ENCODE peak calls at places on chromosomes 7 and 10, in four cellular contexts. One of them, this sample, is unnamed.

GRCh38 chr10:20993387-20994170 is 96.5 kb upstream of the NEBL start:
- DNase-seq in tibial nerve: no peak
- DNase-seq in Peyer's patch: no peak
- DNase-seq in progenitor cell of endocrine pancreas: no peak
- DNase-seq in this sample: no peak

GRCh38 chr7:18900236-18900635 is 217.2 kb downstream of the TWIST1 start:
- DNase-seq in tibial nerve: no peak
- DNase-seq in Peyer's patch: no peak
- DNase-seq in progenitor cell of endocrine pancreas: no peak
- DNase-seq in this sample: no peak

GRCh38 chr7:21185866-21186265 is 242.0 kb upstream of the SP4 start:
- DNase-seq in tibial nerve: no peak
- DNase-seq in Peyer's patch: no peak
- DNase-seq in progenitor cell of endocrine pancreas: no peak
- DNase-seq in this sample: no peak

GRCh38 chr7:82729172-82730030 is 285.8 kb upstream of the CACNA2D1 start:
- DNase-seq in tibial nerve: no peak
- DNase-seq in Peyer's patch: no peak
- DNase-seq in progenitor cell of endocrine pancreas: no peak
- DNase-seq in this sample: no peak

GRCh38 chr7:151231964-151232271 is 365 bp upstream of the CHPF2 start:
- DNase-seq in tibial nerve: no peak
- DNase-seq in Peyer's patch: no peak
- DNase-seq in progenitor cell of endocrine pancreas: no peak
- DNase-seq in this sample: no peak

GRCh38 chr7:72217151-72217550 is 195.0 kb downstream of the CALN1 start:
- DNase-seq in tibial nerve: no peak
- DNase-seq in Peyer's patch: no peak
- DNase-seq in progenitor cell of endocrine pancreas: no peak
- DNase-seq in this sample: no peak

GRCh38 chr7:101173752-101174244 is 6.3 kb downstream of the NAT16 start:
- DNase-seq in tibial nerve: no peak
- DNase-seq in Peyer's patch: peak; percentile 70
- DNase-seq in progenitor cell of endocrine pancreas: no peak
- DNase-seq in this sample: no peak

GRCh38 chr10:120514035-120514620 is 57.1 kb downstream of the PLPP4 start:
- DNase-seq in tibial nerve: no peak
- DNase-seq in Peyer's patch: no peak
- DNase-seq in progenitor cell of endocrine pancreas: peak; percentile 64
- DNase-seq in this sample: peak; percentile 54

GRCh38 chr10:109912335-109913282 is 10.7 kb downstream of the XPNPEP1 start:
- DNase-seq in tibial nerve: no peak
- DNase-seq in Peyer's patch: peak; percentile 56
- DNase-seq in progenitor cell of endocrine pancreas: no peak
- DNase-seq in this sample: no peak

GRCh38 chr10:132141526-132142395 is 45.0 kb upstream of the DPYSL4 start:
- DNase-seq in tibial nerve: no peak
- DNase-seq in Peyer's patch: no peak
- DNase-seq in progenitor cell of endocrine pancreas: no peak
- DNase-seq in this sample: no peak

GRCh38 chr7:81404669-81405068 is 365.2 kb downstream of the HGF start:
- DNase-seq in tibial nerve: no peak
- DNase-seq in Peyer's patch: no peak
- DNase-seq in progenitor cell of endocrine pancreas: no peak
- DNase-seq in this sample: no peak

GRCh38 chr10:125961743-125962142 is 65.4 kb downstream of the FANK1 start:
- DNase-seq in tibial nerve: no peak
- DNase-seq in Peyer's patch: no peak
- DNase-seq in progenitor cell of endocrine pancreas: no peak
- DNase-seq in this sample: no peak

GRCh38 chr10:79385804-79386531 is 38.7 kb downstream of the PPIF start:
- DNase-seq in tibial nerve: peak; percentile 4
- DNase-seq in Peyer's patch: peak; percentile 36
- DNase-seq in progenitor cell of endocrine pancreas: peak; percentile 9
- DNase-seq in this sample: peak; percentile 13

GRCh38 chr7:155020996-155021395 is 18.1 kb upstream of the PAXIP1 start:
- DNase-seq in tibial nerve: no peak
- DNase-seq in Peyer's patch: no peak
- DNase-seq in progenitor cell of endocrine pancreas: no peak
- DNase-seq in this sample: no peak

GRCh38 chr7:32062150-32062549 is 8.1 kb downstream of the PDE1C start:
- DNase-seq in tibial nerve: peak; percentile 27
- DNase-seq in Peyer's patch: peak; percentile 67
- DNase-seq in progenitor cell of endocrine pancreas: peak; percentile 33
- DNase-seq in this sample: no peak

GRCh38 chr7:1503390-1503789 is 799 bp downstream of the INTS1 start:
- DNase-seq in tibial nerve: no peak
- DNase-seq in Peyer's patch: no peak
- DNase-seq in progenitor cell of endocrine pancreas: no peak
- DNase-seq in this sample: no peak

GRCh38 chr10:2978111-2978510 is 89.2 kb upstream of the PFKP start:
- DNase-seq in tibial nerve: no peak
- DNase-seq in Peyer's patch: no peak
- DNase-seq in progenitor cell of endocrine pancreas: no peak
- DNase-seq in this sample: no peak

GRCh38 chr7:44218418-44219201 is 17.8 kb downstream of the YKT6 start:
- DNase-seq in tibial nerve: no peak
- DNase-seq in Peyer's patch: no peak
- DNase-seq in progenitor cell of endocrine pancreas: no peak
- DNase-seq in this sample: peak; percentile 21
- TF ChIP-seq CTCF in tibial nerve: no peak
- TF ChIP-seq CTCF in Peyer's patch: no peak
- TF ChIP-seq CTCF in progenitor cell of endocrine pancreas: peak; percentile 21
- TF ChIP-seq CTCF in this sample: no peak

GRCh38 chr7:24979863-24980694 is at the start of gene OSBPL3:
- DNase-seq in tibial nerve: peak; percentile 95
- DNase-seq in Peyer's patch: peak; percentile 98
- DNase-seq in progenitor cell of endocrine pancreas: peak; percentile 94
- DNase-seq in this sample: peak; percentile 91
- TF ChIP-seq CTCF in tibial nerve: no peak
- TF ChIP-seq CTCF in Peyer's patch: no peak
- TF ChIP-seq CTCF in progenitor cell of endocrine pancreas: peak; percentile 7
- TF ChIP-seq CTCF in this sample: no peak

GRCh38 chr7:28411876-28412662 is at the start of gene CREB5:
- DNase-seq in tibial nerve: no peak
- DNase-seq in Peyer's patch: no peak
- DNase-seq in progenitor cell of endocrine pancreas: no peak
- DNase-seq in this sample: no peak
- TF ChIP-seq CTCF in tibial nerve: no peak
- TF ChIP-seq CTCF in Peyer's patch: no peak
- TF ChIP-seq CTCF in progenitor cell of endocrine pancreas: peak; percentile 22
- TF ChIP-seq CTCF in this sample: no peak

GRCh38 chr10:59234814-59235429 is 58.5 kb downstream of the PHYHIPL start:
- DNase-seq in tibial nerve: peak; percentile 37
- DNase-seq in Peyer's patch: peak; percentile 49
- DNase-seq in progenitor cell of endocrine pancreas: no peak
- DNase-seq in this sample: no peak
- TF ChIP-seq CTCF in tibial nerve: no peak
- TF ChIP-seq CTCF in Peyer's patch: peak; percentile 54
- TF ChIP-seq CTCF in progenitor cell of endocrine pancreas: peak; percentile 73
- TF ChIP-seq CTCF in this sample: peak; percentile 45

DNA sequence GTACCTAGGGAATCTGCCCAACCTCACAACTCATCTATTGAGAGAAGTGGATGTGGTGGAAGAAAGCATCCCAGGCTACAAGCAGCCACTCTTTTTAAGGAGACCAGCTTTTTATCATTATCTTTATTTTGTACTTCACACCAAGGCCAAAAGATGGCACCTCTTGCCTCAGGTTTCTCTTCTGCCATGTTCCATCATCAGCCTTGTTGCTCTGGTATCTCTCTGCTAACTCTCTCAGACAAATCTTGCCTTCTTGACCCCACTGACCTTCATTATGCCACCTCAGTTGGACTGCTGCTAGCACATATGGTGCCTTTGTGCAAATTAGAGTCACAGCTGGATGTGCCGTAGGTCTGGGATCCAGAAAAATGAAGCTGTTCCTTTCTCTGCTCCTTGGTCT is 47.2 kb upstream of the DYNC1I1 start:
- DNase-seq in tibial nerve: no peak
- DNase-seq in Peyer's patch: no peak
- DNase-seq in progenitor cell of endocrine pancreas: no peak
- DNase-seq in this sample: no peak
- TF ChIP-seq CTCF in tibial nerve: no peak
- TF ChIP-seq CTCF in Peyer's patch: no peak
- TF ChIP-seq CTCF in progenitor cell of endocrine pancreas: no peak
- TF ChIP-seq CTCF in this sample: no peak

DNA sequence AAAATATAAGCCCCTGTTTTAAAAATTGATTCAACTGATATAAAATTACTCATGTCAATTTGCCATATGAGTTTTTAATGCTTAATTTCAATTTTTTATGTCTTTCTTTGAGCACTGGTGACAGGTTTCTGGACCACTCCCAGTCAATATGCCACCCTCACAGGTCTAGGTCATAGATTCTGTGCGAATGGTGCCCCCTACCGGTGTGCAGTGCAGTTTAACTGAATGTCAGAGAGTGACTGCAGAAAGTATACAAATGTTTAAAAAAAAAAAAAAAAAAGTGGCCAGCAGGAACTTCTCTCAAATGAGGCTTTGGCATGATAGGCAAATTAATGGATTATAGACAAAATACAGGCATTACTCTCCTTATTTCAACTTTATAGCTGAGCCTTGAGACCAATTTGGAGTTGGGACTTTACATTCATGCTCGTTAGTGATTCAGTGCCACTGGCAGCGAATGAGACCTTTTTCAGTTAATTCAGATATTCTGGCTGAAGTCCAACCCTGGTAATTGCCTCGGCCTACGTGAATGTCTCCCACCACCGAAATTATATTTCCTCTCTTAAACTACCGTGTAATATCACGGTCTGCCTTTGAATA is 427.6 kb downstream of the PHTF2 start:
- DNase-seq in tibial nerve: no peak
- DNase-seq in Peyer's patch: no peak
- DNase-seq in progenitor cell of endocrine pancreas: no peak
- DNase-seq in this sample: no peak
- TF ChIP-seq CTCF in tibial nerve: no peak
- TF ChIP-seq CTCF in Peyer's patch: peak; percentile 35
- TF ChIP-seq CTCF in progenitor cell of endocrine pancreas: peak; percentile 51
- TF ChIP-seq CTCF in this sample: peak; percentile 43

GRCh38 chr7:116293139-116293538 is 82.8 kb downstream of the TES start:
- DNase-seq in tibial nerve: no peak
- DNase-seq in Peyer's patch: no peak
- DNase-seq in progenitor cell of endocrine pancreas: no peak
- DNase-seq in this sample: no peak
- TF ChIP-seq CTCF in tibial nerve: no peak
- TF ChIP-seq CTCF in Peyer's patch: no peak
- TF ChIP-seq CTCF in progenitor cell of endocrine pancreas: peak; percentile 35
- TF ChIP-seq CTCF in this sample: no peak

DNA sequence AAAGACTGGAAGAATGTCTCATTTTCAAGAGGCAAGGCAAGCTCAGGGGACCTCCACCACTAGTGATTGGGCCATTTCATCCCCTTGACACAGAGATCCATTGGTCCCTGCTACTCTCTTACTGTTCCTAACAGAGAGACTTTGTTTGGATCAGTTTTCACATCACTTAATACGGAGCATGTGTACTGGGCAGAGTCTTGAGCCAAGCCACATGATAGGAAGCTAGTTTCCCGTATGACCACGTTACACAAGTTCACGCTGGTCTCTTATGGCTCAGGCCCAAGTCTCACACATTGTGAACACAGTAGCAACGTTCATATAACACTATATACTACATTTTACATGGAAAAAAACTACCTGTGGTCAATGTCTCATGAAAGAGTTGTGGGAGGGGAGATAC is 269.9 kb downstream of the BAMBI start:
- DNase-seq in tibial nerve: peak; percentile 57
- DNase-seq in Peyer's patch: no peak
- DNase-seq in progenitor cell of endocrine pancreas: no peak
- DNase-seq in this sample: no peak
- TF ChIP-seq CTCF in tibial nerve: no peak
- TF ChIP-seq CTCF in Peyer's patch: no peak
- TF ChIP-seq CTCF in progenitor cell of endocrine pancreas: no peak
- TF ChIP-seq CTCF in this sample: no peak

GRCh38 chr7:107169120-107170050 is 582 bp downstream of the HBP1 start:
- DNase-seq in tibial nerve: peak; percentile 98
- DNase-seq in Peyer's patch: peak; percentile 96
- DNase-seq in progenitor cell of endocrine pancreas: peak; percentile 94
- DNase-seq in this sample: peak; percentile 89
- TF ChIP-seq CTCF in tibial nerve: no peak
- TF ChIP-seq CTCF in Peyer's patch: no peak
- TF ChIP-seq CTCF in progenitor cell of endocrine pancreas: no peak
- TF ChIP-seq CTCF in this sample: no peak